ENCODE peak calls at places on chromosomes 2 and 18, in seven cellular contexts. One of them, this sample, is unnamed. For H3K4me1, the result is how much of the 10 kb centered on the place peaks cover.

GRCh38 chr2:164737612-164738081 is 104.0 kb downstream of the COBLL1 start:
- DNase-seq in effector memory CD4-positive, alpha-beta T cell: no peak
- DNase-seq in colonic mucosa: peak
- DNase-seq in upper lobe of right lung: peak
- DNase-seq in pancreas: peak
- DNase-seq in fibroblast of lung: peak
- DNase-seq in PC-3: peak
- DNase-seq in this sample: no peak

GRCh38 chr2:235832941-235833340 is 335.2 kb downstream of the GBX2 start:
- DNase-seq in colonic mucosa: no peak
- DNase-seq in effector memory CD4-positive, alpha-beta T cell: no peak
- DNase-seq in pancreas: no peak
- DNase-seq in upper lobe of right lung: no peak
- DNase-seq in PC-3: no peak
- DNase-seq in fibroblast of lung: no peak
- DNase-seq in this sample: no peak

GRCh38 chr2:98876741-98877140 is 59.3 kb downstream of the CRACDL start:
- DNase-seq in fibroblast of lung: peak
- DNase-seq in effector memory CD4-positive, alpha-beta T cell: no peak
- DNase-seq in PC-3: no peak
- DNase-seq in upper lobe of right lung: no peak
- DNase-seq in pancreas: no peak
- DNase-seq in colonic mucosa: no peak
- DNase-seq in this sample: no peak

GRCh38 chr18:8208716-8209115 is 400.5 kb upstream of the RAB12 start:
- DNase-seq in pancreas: no peak
- DNase-seq in colonic mucosa: no peak
- DNase-seq in effector memory CD4-positive, alpha-beta T cell: no peak
- DNase-seq in upper lobe of right lung: no peak
- DNase-seq in fibroblast of lung: no peak
- DNase-seq in PC-3: no peak
- DNase-seq in this sample: no peak

GRCh38 chr2:223930002-223930976 is 14.8 kb downstream of the WDFY1 start:
- DNase-seq in effector memory CD4-positive, alpha-beta T cell: no peak
- DNase-seq in fibroblast of lung: peak
- DNase-seq in upper lobe of right lung: peak
- DNase-seq in pancreas: peak
- DNase-seq in colonic mucosa: peak
- DNase-seq in PC-3: no peak
- DNase-seq in this sample: no peak

GRCh38 chr2:233244818-233245217 is 6.7 kb upstream of the ATG16L1 start:
- DNase-seq in upper lobe of right lung: no peak
- DNase-seq in effector memory CD4-positive, alpha-beta T cell: no peak
- DNase-seq in colonic mucosa: no peak
- DNase-seq in pancreas: no peak
- DNase-seq in PC-3: peak
- DNase-seq in fibroblast of lung: peak
- DNase-seq in this sample: no peak

GRCh38 chr2:231294578-231295362 is 96.3 kb downstream of the ARMC9 start:
- DNase-seq in colonic mucosa: peak
- DNase-seq in fibroblast of lung: no peak
- DNase-seq in effector memory CD4-positive, alpha-beta T cell: no peak
- DNase-seq in PC-3: no peak
- DNase-seq in pancreas: no peak
- DNase-seq in upper lobe of right lung: no peak
- DNase-seq in this sample: no peak

GRCh38 chr18:59051470-59052165 is 88.1 kb upstream of the SEC11C start:
- DNase-seq in colonic mucosa: no peak
- DNase-seq in PC-3: no peak
- DNase-seq in upper lobe of right lung: no peak
- DNase-seq in fibroblast of lung: no peak
- DNase-seq in effector memory CD4-positive, alpha-beta T cell: no peak
- DNase-seq in pancreas: peak
- DNase-seq in this sample: no peak

GRCh38 chr2:45836316-45836715 is 184.8 kb downstream of the PRKCE start:
- DNase-seq in effector memory CD4-positive, alpha-beta T cell: no peak
- DNase-seq in fibroblast of lung: no peak
- DNase-seq in upper lobe of right lung: no peak
- DNase-seq in PC-3: no peak
- DNase-seq in pancreas: no peak
- DNase-seq in colonic mucosa: no peak
- DNase-seq in this sample: no peak

GRCh38 chr18:56977284-56977683 is 169.6 kb upstream of the BOD1L2 start:
- DNase-seq in fibroblast of lung: no peak
- DNase-seq in colonic mucosa: no peak
- DNase-seq in pancreas: no peak
- DNase-seq in effector memory CD4-positive, alpha-beta T cell: no peak
- DNase-seq in PC-3: no peak
- DNase-seq in upper lobe of right lung: no peak
- DNase-seq in this sample: no peak

GRCh38 chr2:101496279-101496678 is 21.4 kb upstream of the RFX8 start:
- DNase-seq in colonic mucosa: no peak
- DNase-seq in fibroblast of lung: no peak
- DNase-seq in pancreas: no peak
- DNase-seq in upper lobe of right lung: no peak
- DNase-seq in PC-3: no peak
- DNase-seq in effector memory CD4-positive, alpha-beta T cell: no peak
- DNase-seq in this sample: no peak

GRCh38 chr2:238999290-238999741 is 151.4 kb downstream of the TWIST2 start:
- DNase-seq in PC-3: no peak
- DNase-seq in colonic mucosa: no peak
- DNase-seq in pancreas: no peak
- DNase-seq in fibroblast of lung: peak
- DNase-seq in upper lobe of right lung: no peak
- DNase-seq in effector memory CD4-positive, alpha-beta T cell: no peak
- DNase-seq in this sample: no peak

GRCh38 chr2:111160758-111161157 is 40.0 kb downstream of the BCL2L11 start:
- DNase-seq in fibroblast of lung: peak
- DNase-seq in PC-3: peak
- DNase-seq in upper lobe of right lung: no peak
- DNase-seq in colonic mucosa: no peak
- DNase-seq in pancreas: no peak
- DNase-seq in effector memory CD4-positive, alpha-beta T cell: no peak
- DNase-seq in this sample: no peak

GRCh38 chr2:220499281-220499680 is 871.9 kb downstream of the SLC4A3 start:
- DNase-seq in effector memory CD4-positive, alpha-beta T cell: no peak
- DNase-seq in fibroblast of lung: peak
- DNase-seq in colonic mucosa: no peak
- DNase-seq in upper lobe of right lung: no peak
- DNase-seq in PC-3: peak
- DNase-seq in pancreas: no peak
- DNase-seq in this sample: no peak

GRCh38 chr2:120929829-120930228 is 194.2 kb downstream of the GLI2 start:
- DNase-seq in fibroblast of lung: peak
- DNase-seq in colonic mucosa: no peak
- DNase-seq in effector memory CD4-positive, alpha-beta T cell: no peak
- DNase-seq in pancreas: no peak
- DNase-seq in upper lobe of right lung: no peak
- DNase-seq in PC-3: no peak
- DNase-seq in this sample: no peak

GRCh38 chr2:202061695-202062094 is 11.4 kb upstream of the KIAA2012 start:
- DNase-seq in fibroblast of lung: no peak
- DNase-seq in upper lobe of right lung: no peak
- DNase-seq in pancreas: no peak
- DNase-seq in effector memory CD4-positive, alpha-beta T cell: no peak
- DNase-seq in colonic mucosa: no peak
- DNase-seq in PC-3: no peak
- DNase-seq in this sample: no peak

GRCh38 chr18:32019251-32019943 is 772 bp downstream of the RNF125 start:
- DNase-seq in effector memory CD4-positive, alpha-beta T cell: peak
- DNase-seq in pancreas: peak
- DNase-seq in PC-3: peak
- DNase-seq in colonic mucosa: peak
- DNase-seq in upper lobe of right lung: peak
- DNase-seq in fibroblast of lung: peak
- DNase-seq in this sample: peak

GRCh38 chr2:109348645-109349554 is 219.9 kb downstream of the SH3RF3 start:
- DNase-seq in fibroblast of lung: no peak
- DNase-seq in PC-3: no peak
- DNase-seq in colonic mucosa: no peak
- DNase-seq in upper lobe of right lung: no peak
- DNase-seq in effector memory CD4-positive, alpha-beta T cell: peak
- DNase-seq in pancreas: no peak
- DNase-seq in this sample: peak

GRCh38 chr2:177466337-177467195 is 74.0 kb downstream of the AGPS start:
- DNase-seq in pancreas: no peak
- DNase-seq in colonic mucosa: no peak
- DNase-seq in effector memory CD4-positive, alpha-beta T cell: no peak
- DNase-seq in PC-3: peak
- DNase-seq in fibroblast of lung: peak
- DNase-seq in upper lobe of right lung: no peak
- DNase-seq in this sample: no peak

GRCh38 chr18:26746284-26747130 is 119.0 kb downstream of the AQP4 start:
- DNase-seq in upper lobe of right lung: no peak
- DNase-seq in effector memory CD4-positive, alpha-beta T cell: no peak
- DNase-seq in fibroblast of lung: peak
- DNase-seq in pancreas: no peak
- DNase-seq in colonic mucosa: no peak
- DNase-seq in PC-3: peak
- DNase-seq in this sample: no peak

GRCh38 chr2:127217470-127218325 is 2.4 kb downstream of the CYP27C1 start:
- DNase-seq in PC-3: peak
- DNase-seq in pancreas: no peak
- DNase-seq in effector memory CD4-positive, alpha-beta T cell: no peak
- DNase-seq in fibroblast of lung: peak
- DNase-seq in colonic mucosa: no peak
- DNase-seq in upper lobe of right lung: no peak
- DNase-seq in this sample: no peak

GRCh38 chr18:12749136-12749535 is 46.3 kb downstream of the PSMG2 start:
- DNase-seq in PC-3: no peak
- DNase-seq in upper lobe of right lung: no peak
- DNase-seq in effector memory CD4-positive, alpha-beta T cell: no peak
- DNase-seq in pancreas: no peak
- DNase-seq in colonic mucosa: no peak
- DNase-seq in fibroblast of lung: no peak
- DNase-seq in this sample: no peak

GRCh38 chr18:11676867-11677266 is 12.2 kb upstream of the GNAL start:
- DNase-seq in upper lobe of right lung: no peak
- DNase-seq in colonic mucosa: no peak
- DNase-seq in PC-3: no peak
- DNase-seq in fibroblast of lung: no peak
- DNase-seq in pancreas: no peak
- DNase-seq in effector memory CD4-positive, alpha-beta T cell: no peak
- DNase-seq in this sample: no peak

GRCh38 chr2:217948341-217948791 is 54.4 kb downstream of the TNS1 start:
- DNase-seq in fibroblast of lung: no peak
- DNase-seq in PC-3: no peak
- DNase-seq in pancreas: peak
- DNase-seq in effector memory CD4-positive, alpha-beta T cell: no peak
- DNase-seq in upper lobe of right lung: no peak
- DNase-seq in colonic mucosa: no peak
- DNase-seq in this sample: no peak

GRCh38 chr2:217948897-217949296 is 53.9 kb downstream of the TNS1 start:
- DNase-seq in colonic mucosa: no peak
- DNase-seq in effector memory CD4-positive, alpha-beta T cell: no peak
- DNase-seq in PC-3: no peak
- DNase-seq in upper lobe of right lung: peak
- DNase-seq in fibroblast of lung: no peak
- DNase-seq in pancreas: no peak
- DNase-seq in this sample: no peak

GRCh38 chr2:217951091-217951490 is 51.7 kb downstream of the TNS1 start:
- DNase-seq in colonic mucosa: no peak
- DNase-seq in PC-3: no peak
- DNase-seq in fibroblast of lung: no peak
- DNase-seq in upper lobe of right lung: no peak
- DNase-seq in effector memory CD4-positive, alpha-beta T cell: no peak
- DNase-seq in pancreas: no peak
- DNase-seq in this sample: no peak

GRCh38 chr2:217950401-217950871 is 52.4 kb downstream of the TNS1 start:
- DNase-seq in pancreas: no peak
- DNase-seq in colonic mucosa: no peak
- DNase-seq in fibroblast of lung: no peak
- DNase-seq in PC-3: no peak
- DNase-seq in upper lobe of right lung: peak
- DNase-seq in effector memory CD4-positive, alpha-beta T cell: no peak
- DNase-seq in this sample: no peak

DNA sequence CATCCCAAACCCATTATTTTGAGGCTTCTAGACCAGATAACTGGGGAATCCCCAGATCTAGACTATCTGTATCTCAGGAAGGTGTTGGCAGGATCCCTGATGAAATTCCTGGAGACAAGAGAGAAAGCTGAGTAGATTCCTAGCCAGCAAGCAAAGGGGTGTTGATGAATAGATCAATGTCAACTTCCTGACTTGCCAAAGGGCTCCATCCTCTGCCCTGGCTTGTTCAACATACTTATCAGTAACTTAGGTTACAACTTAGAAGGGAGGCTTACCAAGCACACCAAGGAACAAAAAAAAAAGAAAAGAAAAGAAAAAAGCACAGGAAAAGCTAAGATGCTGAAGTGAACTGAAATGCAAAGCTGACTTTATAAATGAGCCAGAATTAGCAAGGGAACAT is 53.3 kb downstream of the TNS1 start:
- DNase-seq in fibroblast of lung: no peak
- DNase-seq in colonic mucosa: no peak
- DNase-seq in pancreas: no peak
- DNase-seq in PC-3: no peak
- DNase-seq in effector memory CD4-positive, alpha-beta T cell: no peak
- DNase-seq in upper lobe of right lung: no peak
- DNase-seq in this sample: no peak
- H3K4me1 ChIP-seq in fibroblast of lung: under half
- H3K4me1 ChIP-seq in colonic mucosa: under half
- H3K4me1 ChIP-seq in pancreas: under half
- H3K4me1 ChIP-seq in PC-3: under half
- H3K4me1 ChIP-seq in effector memory CD4-positive, alpha-beta T cell: under half
- H3K4me1 ChIP-seq in upper lobe of right lung: under half
- H3K4me1 ChIP-seq in this sample: under half

GRCh38 chr18:36058674-36059073 is 8.7 kb downstream of the RPRD1A start:
- DNase-seq in pancreas: no peak
- DNase-seq in upper lobe of right lung: no peak
- DNase-seq in PC-3: no peak
- DNase-seq in fibroblast of lung: no peak
- DNase-seq in effector memory CD4-positive, alpha-beta T cell: no peak
- DNase-seq in colonic mucosa: no peak
- DNase-seq in this sample: no peak
- H3K4me3 ChIP-seq in pancreas: no peak
- H3K4me3 ChIP-seq in upper lobe of right lung: no peak
- H3K4me3 ChIP-seq in PC-3: no peak
- H3K4me3 ChIP-seq in fibroblast of lung: no peak
- H3K4me3 ChIP-seq in effector memory CD4-positive, alpha-beta T cell: no peak
- H3K4me3 ChIP-seq in colonic mucosa: no peak
- H3K4me3 ChIP-seq in this sample: no peak

GRCh38 chr2:190336420-190336819 is 7.0 kb upstream of the INPP1 start:
- DNase-seq in colonic mucosa: no peak
- DNase-seq in upper lobe of right lung: no peak
- DNase-seq in pancreas: no peak
- DNase-seq in PC-3: no peak
- DNase-seq in fibroblast of lung: no peak
- DNase-seq in effector memory CD4-positive, alpha-beta T cell: no peak
- DNase-seq in this sample: no peak
- H3K27ac ChIP-seq in colonic mucosa: no peak
- H3K27ac ChIP-seq in upper lobe of right lung: no peak
- H3K27ac ChIP-seq in pancreas: no peak
- H3K27ac ChIP-seq in PC-3: no peak
- H3K27ac ChIP-seq in fibroblast of lung: no peak
- H3K27ac ChIP-seq in effector memory CD4-positive, alpha-beta T cell: no peak
- H3K27ac ChIP-seq in this sample: no peak

DNA sequence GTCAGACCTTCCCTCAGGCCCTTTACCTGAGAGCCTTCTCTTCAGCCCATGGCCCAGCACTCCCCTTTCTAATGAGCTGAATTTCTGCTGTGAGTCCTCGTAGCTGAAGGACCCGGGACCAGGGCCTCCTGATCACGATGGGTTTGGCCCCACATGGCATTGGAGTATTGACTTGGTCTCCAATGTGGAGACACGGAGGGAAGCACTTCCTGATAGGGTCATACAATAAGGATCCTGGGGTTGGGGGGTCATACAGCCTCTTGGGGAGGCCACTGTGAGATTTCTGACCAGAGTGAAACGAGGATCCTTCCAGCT is 38.7 kb downstream of the RHOB start:
- DNase-seq in effector memory CD4-positive, alpha-beta T cell: no peak
- DNase-seq in PC-3: no peak
- DNase-seq in fibroblast of lung: no peak
- DNase-seq in upper lobe of right lung: no peak
- DNase-seq in colonic mucosa: no peak
- DNase-seq in pancreas: no peak
- DNase-seq in this sample: no peak
- H3K4me1 ChIP-seq in effector memory CD4-positive, alpha-beta T cell: under half
- H3K4me1 ChIP-seq in PC-3: under half
- H3K4me1 ChIP-seq in fibroblast of lung: under half
- H3K4me1 ChIP-seq in upper lobe of right lung: under half
- H3K4me1 ChIP-seq in colonic mucosa: under half
- H3K4me1 ChIP-seq in pancreas: under half
- H3K4me1 ChIP-seq in this sample: under half